ENCODE peak calls at places on chromosome 12, in four cellular contexts. L is A549; F is activated T-helper 9 cell treated with anti-CD3 and anti-CD28 coated beads, Interleukin-2, amount 50 U/mL, for 16 hours; W is GM04504. Z is an unnamed sample.

GRCh38 chr12:98820005-98820404 is 174.9 kb downstream of the APAF1 start:
- DNase-seq in L (no peak), F (no peak), W (no peak), Z (no peak)

GRCh38 chr12:68482660-68483059 is 128.0 kb upstream of the RAP1B start:
- DNase-seq in L (no peak), F (no peak), W (no peak), Z (no peak)

GRCh38 chr12:89733579-89734201 is 25.1 kb upstream of the ATP2B1 start:
- DNase-seq in L (no peak), F (no peak), W (peak; percentile 85), Z (no peak)

GRCh38 chr12:12731178-12731577 is 14.0 kb downstream of the CDKN1B start:
- DNase-seq in L (no peak), F (no peak), W (no peak), Z (no peak)

GRCh38 chr12:90342081-90342480 is 612.9 kb downstream of the CCER1 start:
- DNase-seq in L (no peak), F (no peak), W (no peak), Z (no peak)

GRCh38 chr12:7189398-7190267 is at the start of gene PEX5:
- DNase-seq in L (peak; percentile 89), F (peak; percentile 76), W (peak; percentile 78), Z (peak; percentile 94)

GRCh38 chr12:106274575-106275081 is 26.8 kb upstream of the CKAP4 start:
- DNase-seq in L (no peak), F (no peak), W (peak; percentile 15), Z (peak; percentile 53)

GRCh38 chr12:96421014-96421413 is 20.8 kb upstream of the CDK17 start:
- DNase-seq in L (no peak), F (no peak), W (no peak), Z (no peak)

GRCh38 chr12:66901136-66901932 is 222.5 kb upstream of the GRIP1 start:
- DNase-seq in L (no peak), F (no peak), W (no peak), Z (no peak)

GRCh38 chr12:52235822-52236291 is 2.8 kb downstream of the KRT7 start:
- DNase-seq in L (no peak), F (no peak), W (no peak), Z (peak; percentile 65)

GRCh38 chr12:111251099-111251498 is 117.8 kb downstream of the PHETA1 start:
- DNase-seq in L (no peak), F (no peak), W (no peak), Z (no peak)

GRCh38 chr12:6042447-6042846 is 82.0 kb downstream of the VWF start:
- DNase-seq in L (no peak), F (no peak), W (no peak), Z (no peak)

GRCh38 chr12:46386360-46386867 is 13.8 kb upstream of the SLC38A2 start:
- DNase-seq in L (no peak), F (no peak), W (peak; percentile 77), Z (no peak)

GRCh38 chr12:46065412-46066166 is 75.2 kb upstream of the SCAF11 start:
- DNase-seq in L (no peak), F (no peak), W (no peak), Z (no peak)